ENCODE peak calls at places on chromosome 21, in seven cellular contexts. A, M, T, W, F, X and C are unnamed samples.

GRCh38 chr21:45740491-45741357 is 97.2 kb downstream of the PCBP3 start:
- DNase-seq in X (no peak), M (no peak), T (no peak), W (no peak), F (peak), A (peak), C (no peak)

GRCh38 chr21:45992311-45993209 is 11.0 kb downstream of the COL6A1 start:
- DNase-seq in M (no peak), X (no peak), W (no peak), F (no peak), T (no peak), A (peak), C (no peak)

GRCh38 chr21:34912022-34912933 is 136.8 kb downstream of the RUNX1 start:
- DNase-seq in T (no peak), X (no peak), W (no peak), F (peak), M (no peak), A (no peak), C (peak)

GRCh38 chr21:42171091-42172053 is 47.6 kb upstream of the ABCG1 start:
- DNase-seq in T (no peak), A (no peak), F (no peak), M (no peak), W (no peak), X (peak), C (no peak)

GRCh38 chr21:42414928-42415769 is 11.4 kb downstream of the UBASH3A start:
- DNase-seq in T (peak), X (no peak), W (no peak), A (no peak), M (peak), F (peak), C (peak)

GRCh38 chr21:31888936-31889371 is 16.1 kb downstream of the HUNK start:
- DNase-seq in A (no peak), M (peak), T (no peak), X (no peak), W (no peak), F (peak), C (no peak)

GRCh38 chr21:40158356-40158755 is 291.1 kb downstream of the PCP4 start:
- DNase-seq in M (no peak), F (no peak), T (no peak), X (no peak), A (no peak), W (no peak), C (no peak)

GRCh38 chr21:35015435-35016024 is 33.6 kb downstream of the RUNX1 start:
- DNase-seq in T (no peak), F (no peak), M (no peak), W (no peak), X (no peak), A (no peak), C (no peak)

GRCh38 chr21:45792682-45793383 is 149.3 kb downstream of the PCBP3 start:
- DNase-seq in F (no peak), W (no peak), T (no peak), X (no peak), A (no peak), M (no peak), C (no peak)

GRCh38 chr21:33101300-33102005 is 31.5 kb downstream of the OLIG1 start:
- DNase-seq in W (no peak), T (no peak), A (peak), M (no peak), X (no peak), F (no peak), C (no peak)

GRCh38 chr21:42733037-42733632 is 79.7 kb downstream of the PDE9A start:
- DNase-seq in T (no peak), M (no peak), F (no peak), A (no peak), W (no peak), X (no peak), C (no peak)

GRCh38 chr21:44436111-44436611 is 19.1 kb upstream of the LRRC3 start:
- DNase-seq in T (no peak), X (no peak), F (no peak), M (no peak), A (peak), W (no peak), C (no peak)

GRCh38 chr21:38159355-38159754 is 97.4 kb upstream of the KCNJ15 start:
- DNase-seq in W (peak), A (peak), T (peak), X (peak), M (peak), F (peak), C (peak)

GRCh38 chr21:16407403-16408279 is 677.9 kb downstream of the USP25 start:
- DNase-seq in A (no peak), X (no peak), M (no peak), T (no peak), F (no peak), W (no peak), C (no peak)

GRCh38 chr21:28684351-28684750 is 308.3 kb downstream of the LTN1 start:
- DNase-seq in F (no peak), X (no peak), T (no peak), A (no peak), W (no peak), M (no peak), C (no peak)

GRCh38 chr21:26177187-26177586 is 6.6 kb upstream of the APP start:
- DNase-seq in A (no peak), X (no peak), T (no peak), M (no peak), W (no peak), F (no peak), C (no peak)

GRCh38 chr21:45740088-45740440 is 96.5 kb downstream of the PCBP3 start:
- DNase-seq in X (no peak), M (no peak), T (no peak), A (no peak), W (no peak), F (no peak), C (no peak)

GRCh38 chr21:18764720-18765119 is 361.1 kb upstream of the TMPRSS15 start:
- DNase-seq in M (no peak), W (no peak), A (no peak), F (no peak), X (no peak), T (no peak), C (no peak)

GRCh38 chr21:34967509-34968289 is 81.4 kb downstream of the RUNX1 start:
- DNase-seq in A (no peak), T (no peak), W (no peak), F (peak), M (no peak), X (no peak), C (no peak)

GRCh38 chr21:27646691-27647090 is 679.8 kb upstream of the ADAMTS5 start:
- DNase-seq in T (no peak), A (no peak), F (no peak), X (no peak), W (no peak), M (no peak), C (no peak)

GRCh38 chr21:44000360-44000759 is 11.7 kb upstream of the TRAPPC10 start:
- DNase-seq in A (peak), M (no peak), X (peak), F (no peak), W (no peak), T (no peak), C (no peak)

GRCh38 chr21:44987886-44988606 is 48.2 kb downstream of the SLX9 start:
- DNase-seq in F (no peak), M (no peak), T (no peak), A (no peak), W (no peak), X (no peak), C (no peak)

GRCh38 chr21:42406846-42407245 is 3.1 kb downstream of the UBASH3A start:
- DNase-seq in A (no peak), X (no peak), T (no peak), F (no peak), M (no peak), W (no peak), C (no peak)